ENCODE peak calls at places on chromosome 6, in seven cellular contexts. H is transverse colon, P is endothelial cell of umbilical vein, U is uterus, D is Peyer's patch, I is stomach, M is tibial nerve. B is an unnamed sample.

GRCh38 chr6:21005816-21006553 is 471.7 kb downstream of the CDKAL1 start:
- DNase-seq in U (no peak), D (no peak), H (no peak), P (peak), I (no peak), M (no peak), B (no peak)

GRCh38 chr6:71419954-71420692 is 131.5 kb downstream of the OGFRL1 start:
- DNase-seq in I (peak), M (peak), H (peak), P (peak), D (no peak), U (peak), B (peak)

GRCh38 chr6:150177260-150178246 is 34.7 kb downstream of the PPP1R14C start:
- DNase-seq in I (no peak), D (no peak), H (peak), P (no peak), U (no peak), M (no peak), B (no peak)

GRCh38 chr6:150527100-150527499 is 72.6 kb upstream of the PLEKHG1 start:
- DNase-seq in H (no peak), U (peak), M (no peak), D (no peak), I (no peak), P (no peak), B (no peak)

GRCh38 chr6:56226946-56227879 is 20.2 kb downstream of the COL21A1 start:
- DNase-seq in H (no peak), D (no peak), I (no peak), U (no peak), P (no peak), M (no peak), B (no peak)

GRCh38 chr6:35068206-35068605 is 72.9 kb downstream of the TCP11 start:
- DNase-seq in M (no peak), U (no peak), P (no peak), D (no peak), H (no peak), I (no peak), B (no peak)

GRCh38 chr6:33812669-33813068 is 8.9 kb upstream of the MLN start:
- DNase-seq in H (no peak), I (peak), P (peak), U (no peak), M (no peak), D (no peak), B (no peak)

GRCh38 chr6:56642366-56643261 is at the start of gene DST:
- DNase-seq in D (no peak), H (no peak), I (no peak), M (no peak), P (peak), U (no peak), B (peak)

GRCh38 chr6:128498244-128498643 is 22.2 kb downstream of the PTPRK start:
- DNase-seq in M (no peak), U (no peak), I (no peak), H (no peak), P (no peak), D (no peak), B (no peak)

GRCh38 chr6:107668826-107669474 is 155.2 kb downstream of the SCML4 start:
- DNase-seq in H (no peak), M (no peak), P (no peak), D (peak), U (no peak), I (no peak), B (no peak)

GRCh38 chr6:147000545-147001488 is 203.4 kb upstream of the STXBP5 start:
- DNase-seq in D (no peak), M (no peak), I (no peak), U (no peak), H (no peak), P (peak), B (no peak)

GRCh38 chr6:75290558-75290957 is 6.0 kb upstream of the TMEM30A start:
- DNase-seq in M (no peak), H (no peak), D (no peak), U (no peak), I (no peak), P (no peak), B (no peak)

GRCh38 chr6:4948781-4949450 is 54.9 kb downstream of the RPP40 start:
- DNase-seq in U (no peak), D (no peak), P (no peak), H (no peak), M (no peak), I (no peak), B (no peak)

GRCh38 chr6:29792123-29793035 is 35.2 kb upstream of the HLA-G start:
- DNase-seq in P (peak), U (peak), H (peak), D (peak), M (peak), I (peak), B (peak)

GRCh38 chr6:32087574-32088486 is 21.3 kb downstream of the TNXB start:
- DNase-seq in U (peak), P (peak), I (peak), H (peak), M (peak), D (peak), B (peak)

GRCh38 chr6:95203153-95203754 is 374.1 kb upstream of the MANEA start:
- DNase-seq in H (no peak), I (no peak), U (no peak), P (peak), D (no peak), M (no peak), B (no peak)

GRCh38 chr6:107800564-107801164 is 23.4 kb downstream of the SCML4 start:
- DNase-seq in H (no peak), M (no peak), D (no peak), U (no peak), P (no peak), I (no peak), B (no peak)

GRCh38 chr6:104953410-104953953 is 3.4 kb upstream of the LIN28B start:
- DNase-seq in U (no peak), M (no peak), D (no peak), I (no peak), P (no peak), H (no peak), B (no peak)

GRCh38 chr6:167714166-167714565 is 112.5 kb upstream of the AFDN start:
- DNase-seq in P (no peak), D (no peak), I (no peak), M (no peak), H (no peak), U (no peak), B (no peak)

GRCh38 chr6:12628327-12628726 is 88.2 kb upstream of the PHACTR1 start:
- DNase-seq in I (no peak), D (no peak), H (no peak), P (no peak), M (no peak), U (no peak), B (no peak)

GRCh38 chr6:45105170-45105820 is 222.8 kb upstream of the RUNX2 start:
- DNase-seq in D (no peak), U (no peak), M (no peak), H (no peak), P (no peak), I (no peak), B (no peak)

GRCh38 chr6:133815313-133815712 is 73.6 kb upstream of the TCF21 start:
- DNase-seq in P (no peak), U (no peak), D (no peak), H (no peak), I (no peak), M (no peak), B (no peak)

GRCh38 chr6:35181933-35182612 is 31.7 kb upstream of the SCUBE3 start:
- DNase-seq in P (peak), U (peak), I (peak), M (peak), D (no peak), H (peak), B (peak)

DNA sequence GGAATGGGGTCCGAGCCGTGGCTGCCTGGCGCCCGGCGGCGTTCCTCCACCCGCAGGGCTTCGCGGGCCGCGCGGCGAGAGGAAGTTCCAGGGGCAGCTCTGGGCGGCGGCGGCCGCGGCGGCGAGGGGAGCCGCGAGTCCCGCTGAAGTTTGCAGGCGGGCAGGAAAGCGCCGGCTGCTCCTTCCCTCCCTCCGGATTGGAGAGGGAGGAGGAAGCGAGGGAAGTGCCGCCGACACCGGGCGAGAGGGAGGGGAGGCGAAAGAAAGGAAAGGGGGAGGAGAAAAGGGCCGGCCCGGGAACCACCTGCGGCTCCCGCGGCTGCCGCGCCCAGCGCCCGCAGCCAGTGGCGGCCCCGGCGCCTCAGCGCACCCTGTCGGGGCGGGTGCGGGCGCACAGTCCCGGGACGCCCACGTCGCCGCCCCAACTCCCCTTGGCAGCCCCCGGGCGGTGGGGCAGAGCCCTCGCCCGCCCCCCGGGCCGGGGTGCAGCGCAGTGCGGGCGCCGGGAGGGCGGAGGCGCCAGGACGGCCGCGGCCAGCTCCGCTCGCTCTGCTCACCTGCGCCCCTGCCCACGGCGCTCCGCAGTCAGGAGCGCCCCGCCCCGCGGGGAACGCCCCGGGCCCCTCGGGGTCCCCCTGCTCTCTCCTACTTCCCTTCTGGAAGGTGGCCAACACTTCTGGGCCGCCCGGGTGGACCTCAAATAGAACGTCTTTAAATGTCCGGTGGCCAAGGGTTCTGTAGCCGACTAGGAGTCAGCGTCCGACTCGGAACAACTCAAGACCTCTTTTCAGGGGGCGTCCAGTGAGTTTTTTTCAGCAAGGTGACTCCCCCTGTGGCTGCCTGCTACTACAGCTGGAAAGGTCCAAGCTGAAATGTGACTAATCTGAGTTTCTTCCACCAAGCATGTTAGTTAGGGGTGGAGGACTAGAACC is 80.3 kb upstream of the CCDC28A start:
- DNase-seq in U (peak), M (peak), I (peak), D (no peak), P (peak), H (peak), B (peak)
- TF ChIP-seq POLR2A in U (peak), M (no peak), I (no peak), D (peak), P (peak), H (peak), B (no peak)

DNA sequence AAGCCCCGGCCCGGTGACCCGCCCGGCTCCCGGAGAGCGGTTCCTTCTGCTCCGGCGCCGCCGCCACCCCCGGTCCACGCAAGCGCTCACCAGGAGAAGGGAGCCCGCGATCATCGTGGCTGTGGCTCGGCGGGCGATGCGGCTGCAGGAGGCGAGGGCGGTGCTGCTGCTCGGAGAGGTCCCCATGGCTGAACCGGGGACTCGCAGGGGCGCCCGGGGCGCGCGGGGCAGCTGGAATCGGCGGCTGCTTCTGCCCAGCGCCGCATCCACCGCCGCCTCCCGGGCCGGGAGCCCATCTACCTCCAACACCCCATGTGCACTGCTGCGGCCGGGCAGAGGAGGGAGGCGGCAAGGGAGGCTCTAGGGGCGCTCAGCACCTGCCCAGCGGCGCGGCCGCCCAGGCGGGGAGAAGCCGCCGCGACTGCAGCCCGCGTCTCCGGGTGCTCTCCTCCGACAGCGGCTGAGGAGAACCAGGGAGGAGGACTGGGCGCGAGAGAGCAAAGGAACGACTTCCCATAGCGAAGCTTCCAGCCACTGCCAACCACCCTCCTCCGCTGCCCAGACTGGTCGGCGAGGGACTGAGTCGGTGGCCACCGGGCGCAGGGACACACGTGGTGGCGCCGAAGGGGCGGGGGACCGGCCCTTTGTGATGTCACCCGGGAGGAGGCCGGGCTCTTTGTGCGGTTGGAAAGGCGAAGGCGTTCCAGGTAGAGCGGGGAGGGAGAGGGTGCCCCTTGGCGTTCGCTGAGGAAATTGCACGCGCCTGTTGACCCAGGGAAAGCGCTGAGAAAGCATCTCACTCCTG is at the start of gene TNFRSF21:
- DNase-seq in I (peak), U (peak), D (peak), M (peak), P (peak), H (peak), B (peak)
- TF ChIP-seq POLR2A in I (no peak), U (peak), D (peak), M (peak), P (peak), H (peak), B (no peak)

GRCh38 chr6:152954443-152954842 is 28.4 kb downstream of the FBXO5 start:
- DNase-seq in H (no peak), I (no peak), U (no peak), P (no peak), D (no peak), M (no peak), B (no peak)
- TF ChIP-seq POLR2A in H (no peak), I (no peak), U (no peak), P (no peak), D (no peak), M (no peak), B (no peak)

GRCh38 chr6:25993038-25993684 is 30.6 kb downstream of the TRIM38 start:
- DNase-seq in P (no peak), H (peak), M (no peak), D (no peak), I (no peak), U (no peak), B (no peak)

GRCh38 chr6:25990172-25990873 is 27.7 kb downstream of the TRIM38 start:
- DNase-seq in D (no peak), P (no peak), U (no peak), H (no peak), I (no peak), M (no peak), B (no peak)

GRCh38 chr6:25995507-25995906 is 32.9 kb downstream of the TRIM38 start:
- DNase-seq in D (no peak), I (no peak), P (no peak), U (no peak), M (no peak), H (no peak), B (no peak)

GRCh38 chr6:25992413-25993037 is 29.9 kb downstream of the TRIM38 start:
- DNase-seq in U (peak), P (peak), I (peak), M (peak), H (peak), D (peak), B (peak)

GRCh38 chr6:25991785-25992412 is 29.3 kb downstream of the TRIM38 start:
- DNase-seq in D (peak), U (peak), I (peak), H (peak), M (peak), P (no peak), B (peak)
- TF ChIP-seq POLR2A in D (no peak), U (no peak), I (no peak), H (no peak), M (no peak), P (no peak), B (no peak)

GRCh38 chr6:73581293-73581692 is 60.5 kb upstream of the EEF1A1 start:
- DNase-seq in P (no peak), M (no peak), D (no peak), H (no peak), I (no peak), U (no peak), B (no peak)

GRCh38 chr6:73586416-73586974 is 65.7 kb upstream of the EEF1A1 start:
- DNase-seq in M (no peak), I (no peak), D (no peak), P (peak), H (no peak), U (no peak), B (no peak)

GRCh38 chr6:73580247-73581149 is 59.7 kb upstream of the EEF1A1 start:
- DNase-seq in D (peak), H (peak), P (peak), I (peak), U (peak), M (peak), B (peak)

GRCh38 chr6:73579851-73580246 is 59.0 kb upstream of the EEF1A1 start:
- DNase-seq in H (no peak), P (no peak), I (peak), M (no peak), U (peak), D (no peak), B (no peak)

GRCh38 chr6:73585566-73586415 is 65.0 kb upstream of the EEF1A1 start:
- DNase-seq in U (peak), I (peak), P (peak), D (peak), M (no peak), H (peak), B (peak)
- TF ChIP-seq POLR2A in U (peak), I (no peak), P (no peak), D (no peak), M (peak), H (peak), B (no peak)

GRCh38 chr6:39231386-39231785 is 2.1 kb upstream of the KCNK5 start:
- DNase-seq in P (no peak), H (no peak), U (no peak), M (no peak), I (no peak), D (no peak), B (no peak)

GRCh38 chr6:39228111-39228971 is 934 bp downstream of the KCNK5 start:
- DNase-seq in U (no peak), M (no peak), I (no peak), H (no peak), D (no peak), P (no peak), B (no peak)

GRCh38 chr6:39227476-39227875 is 1.8 kb downstream of the KCNK5 start:
- DNase-seq in M (no peak), I (no peak), D (no peak), P (no peak), H (no peak), U (no peak), B (no peak)

GRCh38 chr6:39226606-39227300 is 2.5 kb downstream of the KCNK5 start:
- DNase-seq in D (no peak), H (no peak), I (no peak), M (no peak), P (no peak), U (no peak), B (no peak)

GRCh38 chr6:39228992-39229767 is at the start of gene KCNK5:
- DNase-seq in P (peak), U (peak), M (peak), I (peak), H (peak), D (peak), B (no peak)
- TF ChIP-seq POLR2A in P (no peak), U (peak), M (peak), I (no peak), H (peak), D (peak), B (no peak)

GRCh38 chr6:108850669-108851467 is 2.6 kb downstream of the ARMC2 start:
- DNase-seq in P (no peak), D (no peak), M (no peak), H (no peak), U (no peak), I (no peak), B (no peak)

GRCh38 chr6:108844632-108845031 is 3.6 kb upstream of the ARMC2 start:
- DNase-seq in D (no peak), M (no peak), U (no peak), P (no peak), I (no peak), H (no peak), B (no peak)

GRCh38 chr6:108847738-108848115 is 495 bp upstream of the ARMC2 start:
- DNase-seq in M (no peak), D (no peak), P (no peak), H (no peak), I (no peak), U (no peak), B (no peak)

GRCh38 chr6:108846628-108847027 is 1.6 kb upstream of the ARMC2 start:
- DNase-seq in D (no peak), H (no peak), M (no peak), I (no peak), P (no peak), U (no peak), B (no peak)

DNA sequence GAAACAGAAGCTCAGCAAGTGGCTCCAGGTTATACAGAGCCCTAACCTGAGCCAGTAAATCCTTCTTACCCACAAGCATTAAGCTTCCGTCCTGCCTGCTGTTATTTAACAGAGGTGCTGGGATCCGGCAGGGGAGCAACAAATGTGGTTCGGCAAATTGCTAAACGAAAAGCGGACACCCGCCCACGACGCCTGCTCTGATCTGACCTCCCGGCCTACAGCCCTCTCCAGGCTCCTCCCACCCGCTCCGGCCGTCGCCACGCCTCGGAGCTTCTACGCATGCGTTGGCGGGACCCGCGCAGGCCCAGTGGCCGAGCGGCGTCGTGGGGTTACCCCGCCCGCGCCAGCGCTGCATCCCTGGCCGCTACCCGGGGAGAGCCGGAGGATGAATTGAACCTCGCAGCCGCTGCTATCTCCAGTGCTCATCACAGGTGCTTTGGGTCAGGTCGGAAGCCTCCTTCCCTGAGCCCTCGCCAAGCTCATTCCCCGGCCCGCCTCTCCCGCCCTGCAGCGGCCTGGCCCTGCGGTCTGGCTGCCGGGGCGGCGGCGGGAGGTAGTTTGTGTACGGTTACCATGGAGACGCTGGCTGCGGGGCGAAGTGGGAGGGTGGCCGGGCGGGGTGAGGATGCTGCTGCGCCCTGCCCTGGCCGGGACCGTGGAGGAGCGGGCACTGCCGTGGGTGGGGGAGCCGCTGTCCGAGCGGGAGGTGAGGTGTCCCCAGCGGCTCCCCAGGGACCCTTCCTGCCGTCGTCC is at the start of gene ARMC2:
- DNase-seq in U (peak), D (peak), M (peak), I (peak), H (peak), P (peak), B (peak)
- TF ChIP-seq POLR2A in U (peak), D (peak), M (peak), I (no peak), H (peak), P (peak), B (peak)